ENCODE peak calls at places on chromosomes 12 and 14, in nine cellular contexts. J is nucleus accumbens; D is GM10248; B is putamen; M is T-helper 9 cell; X is osteocyte; T is stimulated activated CD8-positive, alpha-beta memory T cell treated with anti-CD3 and anti-CD28 coated beads, Interleukin-15, amount 100 ng/mL, for 1 hour; H is neural crest cell; W is choroid plexus epithelial cell. F is an unnamed sample.

GRCh38 chr12:105453306-105453705 is 122.8 kb downstream of the C12orf75 start:
- DNase-seq in J (no peak), D (no peak), B (no peak), M (no peak), X (no peak), T (no peak), H (no peak), W (no peak), F (no peak)

GRCh38 chr12:117587646-117588287 is 226.3 kb upstream of the NOS1 start:
- DNase-seq in J (peak; percentile 63), D (peak; percentile 68), B (peak; percentile 7), M (peak; percentile 10), X (no peak), T (peak; percentile 7), H (peak; percentile 66), W (peak; percentile 10), F (peak; percentile 37)

GRCh38 chr14:63504628-63505027 is 38.5 kb downstream of the PPP2R5E start:
- DNase-seq in J (no peak), D (no peak), B (no peak), M (no peak), X (no peak), T (no peak), H (no peak), W (no peak), F (peak; percentile 31)

GRCh38 chr12:68981536-68981935 is 48.6 kb upstream of the CPM start:
- DNase-seq in J (no peak), D (no peak), B (no peak), M (no peak), X (no peak), T (no peak), H (no peak), W (peak; percentile 32), F (no peak)

GRCh38 chr14:21106506-21107359 is 5.9 kb downstream of the TMEM253 start:
- DNase-seq in J (peak; percentile 90), D (peak; percentile 76), B (peak; percentile 79), M (peak; percentile 70), X (no peak), T (peak; percentile 64), H (peak; percentile 85), W (peak; percentile 86), F (peak; percentile 75)

GRCh38 chr12:90854136-90854689 is 100.8 kb downstream of the CCER1 start:
- DNase-seq in J (peak; percentile 36), D (peak; percentile 16), B (peak; percentile 78), M (no peak), X (no peak), T (no peak), H (no peak), W (peak; percentile 78), F (peak; percentile 50)

GRCh38 chr14:100892496-100893227 is 10.9 kb downstream of the RTL1 start:
- DNase-seq in J (no peak), D (no peak), B (no peak), M (no peak), X (peak; percentile 71), T (no peak), H (no peak), W (no peak), F (no peak)

GRCh38 chr14:99991306-99991705 is 73.9 kb upstream of the EVL start:
- DNase-seq in J (no peak), D (no peak), B (no peak), M (no peak), X (no peak), T (no peak), H (no peak), W (no peak), F (no peak)

GRCh38 chr12:20656600-20656999 is 38.5 kb upstream of the SLCO1C1 start:
- DNase-seq in J (no peak), D (no peak), B (no peak), M (no peak), X (no peak), T (no peak), H (no peak), W (no peak), F (no peak)

GRCh38 chr14:52043690-52044089 is 25.2 kb downstream of the NID2 start:
- DNase-seq in J (no peak), D (peak; percentile 29), B (no peak), M (peak; percentile 40), X (no peak), T (peak; percentile 14), H (peak; percentile 51), W (peak; percentile 57), F (peak; percentile 34)

GRCh38 chr14:52268191-52269061 is 928 bp downstream of the PTGDR start:
- DNase-seq in J (no peak), D (no peak), B (no peak), M (peak; percentile 14), X (no peak), T (no peak), H (peak; percentile 2), W (peak; percentile 27), F (no peak)

GRCh38 chr12:7019043-7019569 is 830 bp upstream of the LPCAT3 start:
- DNase-seq in J (no peak), D (no peak), B (no peak), M (no peak), X (no peak), T (no peak), H (no peak), W (peak; percentile 28), F (no peak)

GRCh38 chr12:131434208-131435125 is 276.4 kb upstream of the SFSWAP start:
- DNase-seq in J (no peak), D (no peak), B (no peak), M (no peak), X (peak; percentile 77), T (no peak), H (no peak), W (no peak), F (no peak)

GRCh38 chr12:119788783-119789182 is 88.3 kb downstream of the CIT start:
- DNase-seq in J (no peak), D (no peak), B (no peak), M (no peak), X (no peak), T (no peak), H (no peak), W (peak; percentile 20), F (peak; percentile 20)

GRCh38 chr12:105492591-105492990 is 162.1 kb downstream of the C12orf75 start:
- DNase-seq in J (no peak), D (no peak), B (no peak), M (no peak), X (no peak), T (no peak), H (no peak), W (peak; percentile 64), F (peak; percentile 38)

GRCh38 chr12:124053855-124054254 is 80.8 kb downstream of the ZNF664 start:
- DNase-seq in J (peak; percentile 66), D (no peak), B (peak; percentile 39), M (no peak), X (no peak), T (no peak), H (peak; percentile 41), W (peak; percentile 90), F (peak; percentile 72)

GRCh38 chr12:25806271-25806670 is 152.2 kb upstream of the RASSF8 start:
- DNase-seq in J (no peak), D (no peak), B (no peak), M (no peak), X (no peak), T (no peak), H (no peak), W (peak; percentile 64), F (no peak)

GRCh38 chr14:64703393-64704144 is 655 bp upstream of the PLEKHG3 start:
- DNase-seq in J (no peak), D (no peak), B (no peak), M (no peak), X (no peak), T (no peak), H (no peak), W (no peak), F (peak; percentile 51)

GRCh38 chr14:79831198-79831890 is 380.0 kb downstream of the DIO2 start:
- DNase-seq in J (no peak), D (no peak), B (no peak), M (no peak), X (no peak), T (no peak), H (no peak), W (peak; percentile 51), F (peak; percentile 47)

GRCh38 chr12:2387051-2387834 is 334.5 kb downstream of the CACNA1C start:
- DNase-seq in J (no peak), D (peak; percentile 36), B (no peak), M (no peak), X (no peak), T (no peak), H (no peak), W (no peak), F (no peak)

GRCh38 chr12:50185975-50186663 is 18.9 kb upstream of the CERS5 start:
- DNase-seq in J (no peak), D (no peak), B (no peak), M (no peak), X (no peak), T (no peak), H (no peak), W (peak; percentile 38), F (no peak)

GRCh38 chr12:106767954-106768501 is 6.5 kb upstream of the RIC8B start:
- DNase-seq in J (peak; percentile 12), D (no peak), B (no peak), M (no peak), X (no peak), T (no peak), H (peak; percentile 39), W (peak; percentile 60), F (peak; percentile 94)

F was measured in renal cortical epithelial cell.